ENCODE peak calls at places on chromosomes 16 and 17, in eight cellular contexts. N is GM19239; T is RCC 7860; V is HTR-8/SVneo; L is Peyer's patch; E is progenitor cell of endocrine pancreas; F is CD4-positive, alpha-beta T cell; X is COR-L47. S is an unnamed sample.

GRCh38 chr16:31253642-31254045 is 6.1 kb upstream of the ITGAM start:
- DNase-seq in T (no peak), L (no peak), X (no peak), V (no peak), E (no peak), N (no peak), F (no peak), S (no peak)

GRCh38 chr17:4033751-4034251 is 69.6 kb upstream of the ATP2A3 start:
- DNase-seq in N (no peak), L (no peak), E (no peak), F (no peak), V (no peak), X (no peak), T (no peak), S (no peak)

GRCh38 chr16:56389554-56389953 is 35.8 kb downstream of the AMFR start:
- DNase-seq in N (no peak), F (no peak), V (no peak), T (peak; percentile 90), L (no peak), E (no peak), X (no peak), S (peak; percentile 67)

GRCh38 chr16:62363451-62363850 is 327.2 kb upstream of the CDH8 start:
- DNase-seq in V (no peak), E (no peak), L (no peak), T (no peak), N (no peak), X (no peak), F (no peak), S (no peak)

GRCh38 chr17:9928601-9929341 is 23.7 kb upstream of the RCVRN start:
- DNase-seq in L (no peak), T (peak; percentile 37), V (peak; percentile 75), F (no peak), E (peak; percentile 42), N (no peak), X (no peak), S (no peak)

GRCh38 chr16:19384656-19385055 is 33.0 kb upstream of the TMC5 start:
- DNase-seq in T (no peak), V (no peak), X (peak; percentile 52), L (no peak), N (no peak), F (no peak), E (no peak), S (no peak)

GRCh38 chr17:57943645-57944044 is 11.6 kb downstream of the CUEDC1 start:
- DNase-seq in V (no peak), X (no peak), E (no peak), L (no peak), T (no peak), N (no peak), F (no peak), S (no peak)

GRCh38 chr16:3520398-3520797 is 19.6 kb downstream of the CLUAP1 start:
- DNase-seq in F (no peak), V (no peak), N (no peak), X (no peak), L (no peak), T (no peak), E (no peak), S (no peak)

GRCh38 chr17:82913304-82914043 is 73.7 kb upstream of the ZNF750 start:
- DNase-seq in N (no peak), V (no peak), X (peak; percentile 24), F (no peak), E (no peak), T (no peak), L (no peak), S (no peak)